ENCODE peak calls at places on chromosomes 1 and 21, in six cellular contexts. One of them, this sample, is unnamed.

GRCh38 chr1:233251321-233251720 is 44.2 kb downstream of the PCNX2 start:
- DNase-seq in Karpas-422: no peak
- DNase-seq in DND-41: no peak
- DNase-seq in mesenchymal stem cell: no peak
- DNase-seq in CD4-positive, CD25-positive, alpha-beta regulatory T cell: no peak
- DNase-seq in left lung: no peak
- DNase-seq in this sample: no peak

GRCh38 chr21:38054334-38054733 is 138.1 kb upstream of the KCNJ6 start:
- DNase-seq in Karpas-422: no peak
- DNase-seq in DND-41: no peak
- DNase-seq in mesenchymal stem cell: no peak
- DNase-seq in CD4-positive, CD25-positive, alpha-beta regulatory T cell: no peak
- DNase-seq in left lung: no peak
- DNase-seq in this sample: no peak

GRCh38 chr1:205208805-205209204 is 2.7 kb downstream of the DSTYK start:
- DNase-seq in Karpas-422: no peak
- DNase-seq in DND-41: no peak
- DNase-seq in mesenchymal stem cell: no peak
- DNase-seq in CD4-positive, CD25-positive, alpha-beta regulatory T cell: no peak
- DNase-seq in left lung: no peak
- DNase-seq in this sample: no peak

GRCh38 chr1:914253-914890 is 9.4 kb upstream of the SAMD11 start:
- DNase-seq in Karpas-422: no peak
- DNase-seq in DND-41: no peak
- DNase-seq in mesenchymal stem cell: no peak
- DNase-seq in CD4-positive, CD25-positive, alpha-beta regulatory T cell: no peak
- DNase-seq in left lung: peak; percentile 29
- DNase-seq in this sample: no peak

GRCh38 chr1:29639741-29640427 is 403.6 kb downstream of the PTPRU start:
- DNase-seq in Karpas-422: no peak
- DNase-seq in DND-41: no peak
- DNase-seq in mesenchymal stem cell: peak; percentile 2
- DNase-seq in CD4-positive, CD25-positive, alpha-beta regulatory T cell: no peak
- DNase-seq in left lung: no peak
- DNase-seq in this sample: no peak

GRCh38 chr21:18275740-18276139 is 31.1 kb downstream of the CHODL start:
- DNase-seq in Karpas-422: no peak
- DNase-seq in DND-41: no peak
- DNase-seq in mesenchymal stem cell: no peak
- DNase-seq in CD4-positive, CD25-positive, alpha-beta regulatory T cell: no peak
- DNase-seq in left lung: no peak
- DNase-seq in this sample: no peak

GRCh38 chr1:55064861-55065263 is 25.5 kb downstream of the PCSK9 start:
- DNase-seq in Karpas-422: no peak
- DNase-seq in DND-41: no peak
- DNase-seq in mesenchymal stem cell: peak; percentile 24
- DNase-seq in CD4-positive, CD25-positive, alpha-beta regulatory T cell: no peak
- DNase-seq in left lung: no peak
- DNase-seq in this sample: no peak

GRCh38 chr1:155175281-155175926 is 1.8 kb downstream of the TRIM46 start:
- DNase-seq in Karpas-422: peak; percentile 51
- DNase-seq in DND-41: no peak
- DNase-seq in mesenchymal stem cell: no peak
- DNase-seq in CD4-positive, CD25-positive, alpha-beta regulatory T cell: no peak
- DNase-seq in left lung: no peak
- DNase-seq in this sample: no peak

GRCh38 chr1:12648741-12649140 is 4.9 kb downstream of the AADACL4 start:
- DNase-seq in Karpas-422: no peak
- DNase-seq in DND-41: no peak
- DNase-seq in mesenchymal stem cell: no peak
- DNase-seq in CD4-positive, CD25-positive, alpha-beta regulatory T cell: no peak
- DNase-seq in left lung: no peak
- DNase-seq in this sample: no peak

GRCh38 chr1:8911416-8912309 is 33.2 kb upstream of the ENO1 start:
- DNase-seq in Karpas-422: no peak
- DNase-seq in DND-41: no peak
- DNase-seq in mesenchymal stem cell: no peak
- DNase-seq in CD4-positive, CD25-positive, alpha-beta regulatory T cell: no peak
- DNase-seq in left lung: no peak
- DNase-seq in this sample: no peak

GRCh38 chr1:19476440-19477190 is 8.7 kb downstream of the CAPZB start:
- DNase-seq in Karpas-422: no peak
- DNase-seq in DND-41: no peak
- DNase-seq in mesenchymal stem cell: peak; percentile 90
- DNase-seq in CD4-positive, CD25-positive, alpha-beta regulatory T cell: peak; percentile 47
- DNase-seq in left lung: peak; percentile 46
- DNase-seq in this sample: peak; percentile 62

GRCh38 chr1:59261537-59261936 is 35.4 kb upstream of the FGGY start:
- DNase-seq in Karpas-422: no peak
- DNase-seq in DND-41: no peak
- DNase-seq in mesenchymal stem cell: no peak
- DNase-seq in CD4-positive, CD25-positive, alpha-beta regulatory T cell: no peak
- DNase-seq in left lung: no peak
- DNase-seq in this sample: no peak

GRCh38 chr1:206136241-206136640 is 19.1 kb upstream of the AVPR1B start:
- DNase-seq in Karpas-422: no peak
- DNase-seq in DND-41: no peak
- DNase-seq in mesenchymal stem cell: no peak
- DNase-seq in CD4-positive, CD25-positive, alpha-beta regulatory T cell: no peak
- DNase-seq in left lung: no peak
- DNase-seq in this sample: no peak

GRCh38 chr1:224435318-224435763 is 744 bp upstream of the WDR26 start:
- DNase-seq in Karpas-422: peak; percentile 61
- DNase-seq in DND-41: no peak
- DNase-seq in mesenchymal stem cell: peak; percentile 70
- DNase-seq in CD4-positive, CD25-positive, alpha-beta regulatory T cell: no peak
- DNase-seq in left lung: no peak
- DNase-seq in this sample: no peak

GRCh38 chr1:31102501-31102950 is 37.0 kb upstream of the PUM1 start:
- DNase-seq in Karpas-422: no peak
- DNase-seq in DND-41: no peak
- DNase-seq in mesenchymal stem cell: peak; percentile 97
- DNase-seq in CD4-positive, CD25-positive, alpha-beta regulatory T cell: no peak
- DNase-seq in left lung: no peak
- DNase-seq in this sample: no peak

GRCh38 chr21:37204580-37204979 is 62.6 kb downstream of the VPS26C start:
- DNase-seq in Karpas-422: no peak
- DNase-seq in DND-41: no peak
- DNase-seq in mesenchymal stem cell: peak; percentile 74
- DNase-seq in CD4-positive, CD25-positive, alpha-beta regulatory T cell: no peak
- DNase-seq in left lung: no peak
- DNase-seq in this sample: no peak

GRCh38 chr1:205571747-205572146 is 60.1 kb downstream of the ELK4 start:
- DNase-seq in Karpas-422: no peak
- DNase-seq in DND-41: no peak
- DNase-seq in mesenchymal stem cell: no peak
- DNase-seq in CD4-positive, CD25-positive, alpha-beta regulatory T cell: no peak
- DNase-seq in left lung: no peak
- DNase-seq in this sample: no peak

GRCh38 chr1:28499553-28499952 is 6.3 kb upstream of the RCC1 start:
- DNase-seq in Karpas-422: no peak
- DNase-seq in DND-41: no peak
- DNase-seq in mesenchymal stem cell: no peak
- DNase-seq in CD4-positive, CD25-positive, alpha-beta regulatory T cell: no peak
- DNase-seq in left lung: no peak
- DNase-seq in this sample: no peak

GRCh38 chr1:59375321-59376220 is 78.7 kb downstream of the FGGY start:
- DNase-seq in Karpas-422: no peak
- DNase-seq in DND-41: no peak
- DNase-seq in mesenchymal stem cell: peak; percentile 99
- DNase-seq in CD4-positive, CD25-positive, alpha-beta regulatory T cell: no peak
- DNase-seq in left lung: no peak
- DNase-seq in this sample: no peak

GRCh38 chr1:24437631-24438396 is 22.2 kb downstream of the NIPAL3 start:
- DNase-seq in Karpas-422: no peak
- DNase-seq in DND-41: no peak
- DNase-seq in mesenchymal stem cell: no peak
- DNase-seq in CD4-positive, CD25-positive, alpha-beta regulatory T cell: no peak
- DNase-seq in left lung: no peak
- DNase-seq in this sample: no peak

DNA sequence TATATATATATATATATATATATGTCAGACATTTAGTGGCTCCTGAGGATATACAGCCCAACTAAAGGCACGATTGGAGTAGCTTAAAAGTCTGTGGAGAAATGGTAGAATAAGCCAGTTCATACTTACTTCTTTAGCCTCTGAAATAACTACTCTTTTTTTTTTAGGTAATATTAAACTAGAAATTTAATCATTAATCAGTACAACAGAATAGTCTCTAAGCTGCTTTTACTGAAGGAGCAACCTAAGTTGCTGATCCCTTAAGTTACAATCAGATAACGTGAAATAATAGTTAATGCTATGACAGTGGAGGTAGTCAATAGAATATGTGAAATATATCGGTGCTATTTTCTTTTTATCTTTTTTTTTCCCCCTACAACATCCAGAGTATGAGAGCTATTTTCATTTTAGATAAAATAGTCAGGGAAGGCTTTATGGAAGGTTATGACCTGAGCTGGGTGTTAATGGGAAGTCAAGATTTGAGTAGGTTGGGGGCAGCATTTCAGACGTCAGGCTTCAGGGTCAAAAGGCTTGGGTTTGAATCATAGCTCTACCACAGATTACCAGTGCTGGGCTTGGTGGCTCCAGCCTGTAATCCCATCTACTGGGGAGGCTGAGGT is 15.6 kb downstream of the ZMPSTE24 start:
- DNase-seq in Karpas-422: no peak
- DNase-seq in DND-41: no peak
- DNase-seq in mesenchymal stem cell: no peak
- DNase-seq in CD4-positive, CD25-positive, alpha-beta regulatory T cell: no peak
- DNase-seq in left lung: no peak
- DNase-seq in this sample: no peak
- H3K36me3 ChIP-seq in Karpas-422: peaks cover 44% of the 10 kb centered on the region
- H3K36me3 ChIP-seq in DND-41: peaks cover 71% of the 10 kb centered on the region
- H3K36me3 ChIP-seq in mesenchymal stem cell: peaks cover 79% of the 10 kb centered on the region
- H3K36me3 ChIP-seq in CD4-positive, CD25-positive, alpha-beta regulatory T cell: peaks cover 58% of the 10 kb centered on the region
- H3K36me3 ChIP-seq in left lung: no peaks in the 10 kb centered on the region
- H3K36me3 ChIP-seq in this sample: peaks cover 40% of the 10 kb centered on the region

GRCh38 chr1:20589331-20590312 is 725 bp downstream of the CDA start:
- DNase-seq in Karpas-422: no peak
- DNase-seq in DND-41: no peak
- DNase-seq in mesenchymal stem cell: peak; percentile 67
- DNase-seq in CD4-positive, CD25-positive, alpha-beta regulatory T cell: no peak
- DNase-seq in left lung: peak; percentile 76
- DNase-seq in this sample: no peak
- H3K4me3 ChIP-seq in Karpas-422: no peak overlapping the region
- H3K4me3 ChIP-seq in DND-41: no peak overlapping the region
- H3K4me3 ChIP-seq in mesenchymal stem cell: peak overlapping the region; percentile 53
- H3K4me3 ChIP-seq in CD4-positive, CD25-positive, alpha-beta regulatory T cell: no peak overlapping the region
- H3K4me3 ChIP-seq in left lung: no peak overlapping the region
- H3K4me3 ChIP-seq in this sample: no peak overlapping the region

GRCh38 chr1:2237773-2238172 is 9.7 kb downstream of the SKI start:
- DNase-seq in Karpas-422: peak; percentile 44
- DNase-seq in DND-41: no peak
- DNase-seq in mesenchymal stem cell: no peak
- DNase-seq in CD4-positive, CD25-positive, alpha-beta regulatory T cell: no peak
- DNase-seq in left lung: no peak
- DNase-seq in this sample: peak; percentile 42
- H3K4me1 ChIP-seq in Karpas-422: no peaks in the 10 kb centered on the region
- H3K4me1 ChIP-seq in DND-41: peaks cover 15% of the 10 kb centered on the region
- H3K4me1 ChIP-seq in mesenchymal stem cell: peaks cover 71% of the 10 kb centered on the region
- H3K4me1 ChIP-seq in CD4-positive, CD25-positive, alpha-beta regulatory T cell: peaks cover 97% of the 10 kb centered on the region
- H3K4me1 ChIP-seq in left lung: peaks cover 100% of the 10 kb centered on the region
- H3K4me1 ChIP-seq in this sample: peaks cover 100% of the 10 kb centered on the region

DNA sequence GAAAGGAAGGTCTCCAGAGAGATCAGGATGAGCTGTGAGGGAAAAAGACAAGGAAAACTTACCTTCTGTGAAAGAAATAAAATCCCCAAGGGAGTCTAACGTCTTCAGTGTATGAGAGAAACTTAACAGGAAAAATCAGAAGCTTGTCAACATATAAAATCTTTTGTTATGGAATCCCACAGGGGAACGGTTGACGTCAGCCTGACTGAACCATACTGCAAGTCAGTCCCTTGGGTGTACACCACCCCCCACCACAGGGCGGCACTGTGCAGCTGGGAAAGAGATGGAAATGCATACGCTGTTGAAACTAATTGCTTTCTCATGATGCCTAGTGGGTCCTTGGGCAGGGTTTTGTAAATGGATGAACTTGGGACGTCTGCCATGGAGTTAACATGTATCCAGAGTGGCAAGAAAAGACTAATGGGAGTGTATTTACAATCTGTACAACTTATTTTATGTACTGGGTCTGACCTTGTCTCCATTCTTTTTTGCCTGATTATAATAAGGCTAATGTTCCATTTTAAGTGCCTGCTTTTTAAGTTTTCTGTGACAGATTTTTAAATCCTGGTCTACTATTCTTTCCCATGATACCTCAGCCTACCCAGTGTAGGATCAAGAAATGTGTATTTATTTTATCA is 22.7 kb downstream of the UTP25 start:
- DNase-seq in Karpas-422: peak; percentile 75
- DNase-seq in DND-41: peak; percentile 28
- DNase-seq in mesenchymal stem cell: peak; percentile 61
- DNase-seq in CD4-positive, CD25-positive, alpha-beta regulatory T cell: no peak
- DNase-seq in left lung: no peak
- DNase-seq in this sample: no peak
- H3K36me3 ChIP-seq in Karpas-422: peaks cover 56% of the 10 kb centered on the region
- H3K36me3 ChIP-seq in DND-41: peaks cover 88% of the 10 kb centered on the region
- H3K36me3 ChIP-seq in mesenchymal stem cell: peaks cover 86% of the 10 kb centered on the region
- H3K36me3 ChIP-seq in CD4-positive, CD25-positive, alpha-beta regulatory T cell: peaks cover 82% of the 10 kb centered on the region
- H3K36me3 ChIP-seq in left lung: no peaks in the 10 kb centered on the region
- H3K36me3 ChIP-seq in this sample: peaks cover 40% of the 10 kb centered on the region

DNA sequence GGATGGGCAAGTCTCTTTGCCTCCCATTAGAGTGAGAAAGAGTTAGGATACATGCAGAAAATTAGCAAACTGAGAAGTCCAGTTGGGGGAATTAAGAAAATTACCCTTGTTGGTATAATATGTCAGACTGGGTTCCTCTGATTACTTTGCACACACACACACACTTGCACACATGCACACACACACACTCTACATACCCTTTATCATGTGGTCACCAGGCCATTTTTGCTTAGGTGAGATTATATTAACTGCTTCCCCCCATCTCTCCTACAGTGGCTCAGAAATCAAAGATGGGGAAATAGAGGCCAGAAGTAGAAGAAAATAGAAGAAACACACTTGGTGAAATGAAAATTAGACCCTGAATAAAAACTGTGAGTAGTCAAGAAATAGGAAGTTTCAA is 917 bp upstream of the LIX1L start:
- DNase-seq in Karpas-422: no peak
- DNase-seq in DND-41: no peak
- DNase-seq in mesenchymal stem cell: no peak
- DNase-seq in CD4-positive, CD25-positive, alpha-beta regulatory T cell: no peak
- DNase-seq in left lung: no peak
- DNase-seq in this sample: no peak
- H3K4me3 ChIP-seq in Karpas-422: peak overlapping the region; percentile 77
- H3K4me3 ChIP-seq in DND-41: peak overlapping the region; percentile 86
- H3K4me3 ChIP-seq in mesenchymal stem cell: no peak overlapping the region
- H3K4me3 ChIP-seq in CD4-positive, CD25-positive, alpha-beta regulatory T cell: peak overlapping the region; percentile 82
- H3K4me3 ChIP-seq in left lung: no peak overlapping the region
- H3K4me3 ChIP-seq in this sample: no peak overlapping the region

This sample was measured in CD4-positive, alpha-beta memory T cell.